ENCODE peak calls at places on chromosomes 2 and 18, in seven cellular contexts. U is spleen, J is A549, E is IMR-90, O is HCT116, T is H54, F is right lobe of liver. R is an unnamed sample.

GRCh38 chr2:74513605-74514367 is 464 bp upstream of the TLX2 start:
- DNase-seq in J (no peak), U (peak), T (no peak), E (no peak), F (no peak), O (no peak), R (no peak)

GRCh38 chr2:238700122-238700457 is 147.8 kb upstream of the TWIST2 start:
- DNase-seq in U (no peak), F (peak), J (no peak), O (no peak), T (no peak), E (peak), R (no peak)

GRCh38 chr2:10501521-10501961 is 53.4 kb upstream of the ODC1 start:
- DNase-seq in T (no peak), F (peak), J (no peak), E (no peak), O (no peak), U (peak), R (no peak)

GRCh38 chr2:953975-954686 is 3.5 kb downstream of the SNTG2 start:
- DNase-seq in F (peak), O (no peak), T (no peak), U (peak), E (peak), J (peak), R (no peak)

GRCh38 chr18:3453540-3454364 is 3.8 kb downstream of the TGIF1 start:
- DNase-seq in T (no peak), O (no peak), F (no peak), E (peak), J (peak), U (peak), R (peak)

GRCh38 chr2:42795871-42796301 is 3.5 kb upstream of the HAAO start:
- DNase-seq in O (no peak), T (no peak), U (peak), J (no peak), E (peak), F (no peak), R (no peak)

GRCh38 chr2:189057316-189057715 is 83.1 kb downstream of the COL3A1 start:
- DNase-seq in U (no peak), O (no peak), E (no peak), J (no peak), T (no peak), F (no peak), R (no peak)

GRCh38 chr2:237424544-237424943 is 10.6 kb upstream of the COL6A3 start:
- DNase-seq in U (no peak), E (no peak), F (no peak), J (no peak), O (no peak), T (no peak), R (no peak)

GRCh38 chr2:201785135-201785534 is 4.4 kb upstream of the ALS2 start:
- DNase-seq in T (no peak), F (no peak), J (no peak), O (no peak), U (no peak), E (no peak), R (no peak)

DNA sequence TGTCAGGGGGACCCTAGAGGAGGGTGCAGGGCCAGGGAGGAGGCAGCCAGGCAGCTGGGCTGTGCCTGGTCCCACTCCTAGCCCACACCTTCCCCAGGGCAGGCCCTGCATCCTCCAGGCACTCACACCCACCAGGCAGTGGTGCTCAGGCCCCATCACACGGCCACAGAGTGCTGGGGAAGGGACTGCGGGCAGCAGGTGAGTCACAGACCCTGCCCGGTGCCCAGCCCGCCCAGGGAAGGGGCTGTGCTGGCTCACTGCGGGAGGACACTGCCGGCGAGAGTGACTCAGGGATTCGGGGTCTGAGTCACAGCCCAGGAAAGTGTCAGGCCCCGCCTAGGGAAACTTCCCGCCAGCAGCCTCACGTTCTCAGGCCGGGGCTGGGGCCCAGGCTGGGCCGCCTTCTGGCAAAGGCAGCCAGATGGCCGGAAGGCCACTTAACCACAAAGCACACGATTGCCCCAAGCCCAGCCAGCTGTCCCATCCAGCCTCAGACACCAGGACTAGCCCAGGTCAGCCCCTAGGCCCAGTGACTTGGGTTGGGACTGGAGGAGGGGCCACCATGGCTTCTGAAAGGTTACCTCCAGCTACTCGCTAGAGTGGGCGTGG is 42.2 kb downstream of the BIN1 start:
- DNase-seq in T (peak), E (peak), J (peak), O (peak), F (peak), U (peak), R (peak)
- TF ChIP-seq POLR2A in T (no peak), E (peak), J (peak), O (no peak), F (no peak), U (no peak), R (no peak)

GRCh38 chr2:68057658-68058396 is 5.0 kb downstream of the C1D start:
- DNase-seq in E (no peak), J (no peak), U (no peak), O (no peak), F (no peak), T (no peak), R (no peak)

GRCh38 chr2:68060652-68061051 is 2.2 kb downstream of the C1D start:
- DNase-seq in T (no peak), F (no peak), U (no peak), E (no peak), J (no peak), O (no peak), R (no peak)

GRCh38 chr2:68059769-68060525 is 2.9 kb downstream of the C1D start:
- DNase-seq in F (no peak), E (peak), J (no peak), U (no peak), T (no peak), O (no peak), R (no peak)

DNA sequence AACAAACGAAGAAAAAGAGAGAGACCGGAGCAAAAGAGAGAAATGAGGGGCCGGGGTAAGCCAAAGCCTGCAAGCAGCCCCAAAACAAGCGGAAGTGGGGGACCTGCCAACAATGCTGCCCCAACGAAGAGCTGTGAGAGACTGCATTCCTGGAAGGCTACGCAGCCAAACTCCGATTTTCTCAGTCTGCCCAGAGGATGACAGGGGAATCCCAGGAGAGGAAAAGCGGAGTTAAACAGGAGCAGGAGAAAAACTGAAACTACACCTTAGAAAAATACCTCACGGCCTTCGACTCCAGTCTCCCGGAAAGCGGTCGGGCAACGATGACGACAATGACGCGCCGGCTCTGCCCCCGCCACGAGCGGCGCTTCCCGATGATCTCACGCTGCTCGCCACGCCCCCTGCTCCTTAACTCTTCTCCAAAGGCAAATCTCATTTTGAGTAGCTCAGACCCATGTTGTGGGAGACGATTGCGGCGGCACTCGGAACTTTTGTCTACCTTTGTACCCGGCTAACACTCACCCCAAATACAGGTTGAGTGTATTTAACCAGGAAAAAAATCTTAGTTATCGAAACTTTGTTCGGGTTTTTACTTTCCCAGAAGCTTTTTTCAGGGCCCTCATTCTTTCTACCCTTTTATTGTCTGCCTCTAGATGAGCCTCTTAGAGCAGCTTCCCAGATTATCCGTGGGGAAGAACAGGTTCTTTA is at the start of gene C1D:
- DNase-seq in U (peak), J (peak), O (peak), F (peak), T (peak), E (peak), R (peak)
- TF ChIP-seq POLR2A in U (no peak), J (peak), O (peak), F (peak), T (peak), E (peak), R (peak)

GRCh38 chr2:181678744-181679543 is 1.4 kb downstream of the NEUROD1 start:
- DNase-seq in U (no peak), J (no peak), E (no peak), F (no peak), T (no peak), O (no peak), R (no peak)
- TF ChIP-seq POLR2A in U (no peak), J (no peak), E (no peak), F (no peak), T (no peak), O (no peak), R (no peak)

DNA sequence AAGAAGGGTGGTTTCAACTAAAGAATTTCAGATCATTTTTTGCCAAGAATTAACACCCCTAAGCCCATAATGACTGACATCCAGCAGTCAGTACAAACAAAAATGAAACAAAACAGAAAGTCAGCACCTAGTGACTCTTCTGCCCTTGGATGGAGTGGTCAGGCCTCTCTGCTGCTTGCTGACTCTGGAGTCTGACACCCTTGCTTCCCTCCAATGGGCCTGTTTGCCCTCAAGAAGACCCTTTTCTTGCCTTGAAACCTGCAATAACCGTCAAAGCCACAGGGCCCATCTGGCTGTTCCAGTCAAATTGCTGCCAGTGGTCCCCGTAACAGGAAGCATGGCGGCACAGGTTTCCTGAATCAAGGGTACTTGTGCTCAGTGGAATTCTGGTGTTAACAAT is 27.2 kb upstream of the CYTIP start:
- DNase-seq in U (no peak), E (no peak), J (no peak), T (no peak), O (no peak), F (no peak), R (no peak)
- TF ChIP-seq POLR2A in U (no peak), E (no peak), J (no peak), T (no peak), O (no peak), F (no peak), R (no peak)

R was measured in body of pancreas.